ENCODE peak calls at places on chromosomes 16 and 17, in ten cellular contexts. N is frontal cortex, S is HCT116, V is AG04450, O is amniotic stem cell, A is heart right ventricle, Y is ureter, C is upper lobe of right lung, Q is NCI-H1417, X is lung. J is an unnamed sample.

GRCh38 chr16:24151482-24151939 is 104.6 kb upstream of the CACNG3 start:
- DNase-seq in N (no peak), C (no peak), X (peak), Y (no peak), A (no peak), Q (no peak), O (no peak), S (no peak), V (no peak), J (no peak)

GRCh38 chr16:5058476-5058875 is 7.3 kb downstream of the C16orf89 start:
- DNase-seq in O (no peak), Q (no peak), V (no peak), Y (no peak), C (no peak), X (no peak), S (no peak), N (no peak), A (peak), J (no peak)

GRCh38 chr16:10850478-10850850 is 26.5 kb upstream of the CIITA start:
- DNase-seq in O (no peak), S (no peak), V (no peak), Y (no peak), C (no peak), Q (no peak), A (no peak), X (no peak), N (no peak), J (no peak)

GRCh38 chr17:17736205-17737183 is 55.2 kb downstream of the RAI1 start:
- DNase-seq in O (no peak), Y (no peak), X (no peak), C (no peak), A (no peak), N (no peak), Q (no peak), S (no peak), V (no peak), J (no peak)

GRCh38 chr16:57529324-57530103 is 6.9 kb downstream of the CCDC102A start:
- DNase-seq in C (peak), S (no peak), Y (no peak), Q (no peak), A (no peak), V (no peak), N (peak), O (no peak), X (no peak), J (no peak)

GRCh38 chr17:83012873-83013778 is 66.3 kb upstream of the METRNL start:
- DNase-seq in V (peak), Y (peak), N (no peak), S (no peak), A (no peak), C (no peak), Q (no peak), X (no peak), O (peak), J (no peak)

GRCh38 chr16:86521236-86522197 is 11.2 kb downstream of the FOXF1 start:
- DNase-seq in A (no peak), X (no peak), S (no peak), Q (no peak), C (no peak), Y (no peak), O (no peak), N (no peak), V (no peak), J (no peak)

GRCh38 chr16:8686031-8686621 is 11.7 kb downstream of the ABAT start:
- DNase-seq in X (no peak), Q (no peak), C (no peak), O (no peak), A (peak), V (no peak), Y (no peak), S (no peak), N (no peak), J (no peak)

J was measured in Karpas-422.